ENCODE peak calls at places on chromosomes 13 and 19, in seven cellular contexts. Y is IMR-90; Z is effector memory CD4-positive, alpha-beta T cell; P is heart left ventricle; S is Peyer's patch; I is H9; J is adrenal gland. K is an unnamed sample. For H3K4me1, the result is how much of the 10 kb centered on the place peaks cover.

GRCh38 chr13:21988624-21989023 is 317.8 kb downstream of the FGF9 start:
- DNase-seq in Y (no peak), Z (no peak), P (no peak), S (no peak), I (no peak), J (no peak), K (no peak)

GRCh38 chr13:20247403-20247802 is 15.3 kb upstream of the GJB6 start:
- DNase-seq in Y (no peak), Z (no peak), P (no peak), S (no peak), I (no peak), J (no peak), K (no peak)

GRCh38 chr19:18839465-18840287 is 7.9 kb downstream of the UPF1 start:
- DNase-seq in Y (no peak), Z (no peak), P (no peak), S (no peak), I (no peak), J (no peak), K (no peak)

GRCh38 chr13:49759503-49759902 is 33.0 kb downstream of the KPNA3 start:
- DNase-seq in Y (no peak), Z (no peak), P (no peak), S (no peak), I (no peak), J (no peak), K (no peak)

GRCh38 chr19:47619763-47620162 is 10.8 kb downstream of the BICRA start:
- DNase-seq in Y (peak), Z (no peak), P (no peak), S (peak), I (peak), J (no peak), K (no peak)

GRCh38 chr13:87779451-87779850 is 108.3 kb downstream of the SLITRK5 start:
- DNase-seq in Y (no peak), Z (no peak), P (no peak), S (no peak), I (no peak), J (no peak), K (no peak)

GRCh38 chr13:33487575-33488243 is 202.2 kb upstream of the STARD13 start:
- DNase-seq in Y (peak), Z (no peak), P (no peak), S (no peak), I (peak), J (no peak), K (peak)

GRCh38 chr19:19120308-19121156 is 17.7 kb downstream of the TMEM161A start:
- DNase-seq in Y (peak), Z (no peak), P (no peak), S (peak), I (peak), J (peak), K (no peak)

GRCh38 chr19:54435551-54436016 is 13.4 kb upstream of the LENG8 start:
- DNase-seq in Y (no peak), Z (no peak), P (no peak), S (no peak), I (no peak), J (no peak), K (no peak)

GRCh38 chr19:16649734-16650133 is 10.2 kb downstream of the SMIM7 start:
- DNase-seq in Y (no peak), Z (no peak), P (no peak), S (no peak), I (no peak), J (no peak), K (no peak)

GRCh38 chr19:17337675-17338439 is 504 bp downstream of the GTPBP3 start:
- DNase-seq in Y (no peak), Z (no peak), P (no peak), S (no peak), I (no peak), J (no peak), K (peak)

GRCh38 chr13:32311188-32311897 is 3.8 kb downstream of the ZAR1L start:
- DNase-seq in Y (no peak), Z (no peak), P (no peak), S (no peak), I (peak), J (no peak), K (no peak)

GRCh38 chr13:48631441-48631840 is 22.3 kb upstream of the CYSLTR2 start:
- DNase-seq in Y (no peak), Z (no peak), P (no peak), S (no peak), I (no peak), J (no peak), K (peak)

GRCh38 chr19:22617614-22618325 is 16.4 kb upstream of the ZNF492 start:
- DNase-seq in Y (no peak), Z (no peak), P (peak), S (no peak), I (no peak), J (peak), K (no peak)

GRCh38 chr19:48793271-48793670 is 17.6 kb downstream of the BCAT2 start:
- DNase-seq in Y (no peak), Z (no peak), P (no peak), S (no peak), I (no peak), J (no peak), K (no peak)

GRCh38 chr13:72850959-72851677 is 69.2 kb downstream of the PIBF1 start:
- DNase-seq in Y (no peak), Z (no peak), P (no peak), S (peak), I (peak), J (no peak), K (no peak)

GRCh38 chr13:31209172-31209818 is 9.5 kb downstream of the B3GLCT start:
- DNase-seq in Y (peak), Z (peak), P (peak), S (no peak), I (peak), J (no peak), K (no peak)

GRCh38 chr19:50823389-50824042 is at the start of gene KLK1:
- DNase-seq in Y (no peak), Z (no peak), P (no peak), S (peak), I (no peak), J (no peak), K (no peak)

GRCh38 chr13:38418286-38418685 is 68.6 kb downstream of the UFM1 start:
- DNase-seq in Y (no peak), Z (no peak), P (no peak), S (no peak), I (no peak), J (no peak), K (peak)

GRCh38 chr19:46984077-46985010 is 35.3 kb upstream of the NPAS1 start:
- DNase-seq in Y (peak), Z (no peak), P (no peak), S (no peak), I (no peak), J (peak), K (peak)

GRCh38 chr13:109381546-109382180 is 404.7 kb downstream of the IRS2 start:
- DNase-seq in Y (peak), Z (no peak), P (no peak), S (no peak), I (no peak), J (no peak), K (peak)

GRCh38 chr13:46964789-46965527 is 68.1 kb upstream of the HTR2A start:
- DNase-seq in Y (peak), Z (no peak), P (no peak), S (no peak), I (no peak), J (no peak), K (peak)

GRCh38 chr13:100491164-100491847 is 97.3 kb downstream of the GGACT start:
- DNase-seq in Y (peak), Z (no peak), P (peak), S (no peak), I (no peak), J (peak), K (peak)

GRCh38 chr13:23617551-23618014 is 47.4 kb downstream of the TNFRSF19 start:
- DNase-seq in Y (peak), Z (no peak), P (no peak), S (no peak), I (no peak), J (no peak), K (peak)

GRCh38 chr13:110283661-110284516 is 23.1 kb downstream of the COL4A1 start:
- DNase-seq in Y (peak), Z (no peak), P (no peak), S (peak), I (no peak), J (no peak), K (no peak)

GRCh38 chr19:32483574-32483973 is 78.0 kb downstream of the DPY19L3 start:
- DNase-seq in Y (no peak), Z (no peak), P (no peak), S (no peak), I (no peak), J (no peak), K (no peak)

GRCh38 chr19:41930926-41931592 is 2.8 kb upstream of the ERFL start:
- DNase-seq in Y (no peak), Z (no peak), P (no peak), S (no peak), I (peak), J (no peak), K (peak)
- H3K4me1 ChIP-seq in Y (under half), Z (under half), P (under half), S (under half), I (under half), J (under half), K (under half)

GRCh38 chr19:40503300-40503699 is 36.5 kb downstream of the SPTBN4 start:
- DNase-seq in Y (no peak), Z (no peak), P (no peak), S (no peak), I (peak), J (no peak), K (no peak)
- H3K4me1 ChIP-seq in Y (under half), Z (under half), P (under half), S (under half), I (under half), J (under half), K (under half)

DNA sequence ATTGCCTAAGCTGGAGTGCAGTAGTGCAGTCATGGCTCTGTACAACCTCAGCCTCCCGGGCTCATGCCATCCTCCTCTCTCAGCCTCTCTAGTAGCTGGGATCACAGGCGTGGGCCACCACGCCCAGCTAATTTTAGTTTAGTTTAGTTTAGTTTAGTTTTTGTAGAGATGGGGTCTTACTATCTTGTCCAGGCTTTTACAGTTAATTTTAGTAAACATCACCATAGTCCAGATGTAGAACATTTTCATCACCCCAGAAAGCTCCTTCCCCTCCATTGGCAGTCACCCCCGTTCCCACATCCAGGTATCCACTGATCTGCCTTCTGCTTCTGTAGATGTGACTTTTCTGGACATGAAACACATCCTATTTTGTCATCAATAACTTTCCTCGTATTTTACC is 41.1 kb downstream of the DNM2 start:
- DNase-seq in Y (no peak), Z (no peak), P (no peak), S (no peak), I (no peak), J (no peak), K (no peak)
- H3K4me1 ChIP-seq in Y (under half), Z (half or more), P (under half), S (under half), I (under half), J (under half), K (under half)

DNA sequence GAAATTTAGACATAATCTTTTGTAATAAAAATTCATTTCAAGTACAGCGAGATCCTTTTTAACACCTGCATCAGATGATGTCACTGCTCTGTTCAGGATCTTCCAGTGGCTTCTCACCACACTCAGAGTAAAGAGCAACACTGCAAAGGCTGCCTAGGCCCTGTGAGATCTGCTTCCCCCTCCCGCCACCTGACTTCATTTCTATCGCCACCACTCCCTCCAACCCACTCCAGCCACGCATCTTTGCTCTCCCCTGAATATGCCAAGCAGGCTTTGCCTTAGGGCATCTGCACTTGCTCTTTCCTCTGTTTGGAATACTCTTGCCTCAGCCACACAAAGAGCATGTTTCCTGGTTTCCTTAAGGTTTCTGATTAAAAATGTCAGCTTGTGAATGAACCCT is 58.3 kb downstream of the MBNL2 start:
- DNase-seq in Y (no peak), Z (no peak), P (no peak), S (no peak), I (no peak), J (no peak), K (peak)
- H3K4me1 ChIP-seq in Y (under half), Z (under half), P (under half), S (under half), I (under half), J (half or more), K (half or more)

DNA sequence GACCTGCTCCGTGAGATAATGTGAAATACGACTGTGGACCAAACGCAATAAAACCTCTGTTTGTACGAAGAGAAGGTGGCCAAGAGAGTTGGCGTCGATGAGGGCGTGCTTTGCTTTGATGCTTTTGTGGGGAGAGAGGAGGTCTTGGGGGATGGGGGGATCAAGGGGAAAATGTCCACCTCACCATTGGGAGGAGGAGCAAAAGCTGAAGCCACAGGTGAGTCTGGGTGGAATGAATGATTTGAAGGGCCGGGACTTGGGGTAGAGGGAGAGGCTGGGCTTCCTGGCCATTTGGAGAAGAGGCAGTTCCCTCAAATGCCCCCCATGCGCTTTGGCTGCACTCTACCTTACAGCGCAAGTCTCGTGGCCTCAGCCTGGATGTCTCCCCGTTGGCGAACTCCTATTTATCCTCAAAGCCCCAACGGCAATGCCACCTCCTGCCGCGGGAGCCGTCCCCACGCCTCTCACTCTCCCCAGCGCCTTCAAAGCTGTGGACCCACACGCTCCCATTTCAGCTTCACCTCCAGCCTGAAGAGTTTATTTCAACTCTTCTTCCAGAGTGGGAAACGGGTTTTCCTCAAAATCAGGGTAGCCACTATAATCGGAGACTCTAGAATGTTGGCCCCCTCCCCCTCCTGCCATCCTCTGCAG is 787 bp upstream of the ABCA7 start:
- DNase-seq in Y (peak), Z (no peak), P (no peak), S (no peak), I (peak), J (no peak), K (peak)
- H3K4me1 ChIP-seq in Y (under half), Z (under half), P (under half), S (under half), I (under half), J (under half), K (under half)

GRCh38 chr19:33552928-33553279 is 31.3 kb upstream of the PEPD start:
- DNase-seq in Y (no peak), Z (no peak), P (no peak), S (no peak), I (no peak), J (no peak), K (no peak)
- H3K4me1 ChIP-seq in Y (under half), Z (under half), P (under half), S (under half), I (under half), J (under half), K (under half)

DNA sequence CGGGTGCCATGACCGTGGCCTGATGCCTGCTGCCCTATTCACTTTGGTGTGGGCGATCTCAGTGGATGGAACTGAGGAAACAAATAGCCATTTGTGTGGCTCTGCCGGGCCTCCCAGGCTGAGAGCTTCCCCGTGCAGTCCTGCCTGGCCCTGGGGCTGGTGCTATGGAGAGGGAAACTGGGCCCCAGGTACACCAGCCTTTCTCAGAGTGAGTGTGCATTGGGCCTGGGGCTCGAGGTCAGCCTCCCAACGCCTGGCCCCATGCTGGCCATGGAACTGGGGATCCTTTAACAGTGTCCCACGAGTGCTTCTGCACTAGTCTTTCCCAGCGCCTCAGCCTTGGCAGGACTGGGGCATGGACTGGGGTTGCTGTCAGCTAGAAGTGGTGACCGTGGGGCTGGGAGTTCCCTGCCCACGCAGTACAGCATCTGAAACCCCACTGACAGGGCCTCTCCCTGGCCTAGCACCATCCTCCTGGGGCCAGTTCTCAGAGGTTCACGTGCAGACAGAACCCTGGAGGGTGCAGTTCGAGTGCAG is 10.5 kb downstream of the PLEKHF1 start:
- DNase-seq in Y (no peak), Z (no peak), P (no peak), S (peak), I (no peak), J (no peak), K (no peak)
- H3K4me1 ChIP-seq in Y (under half), Z (half or more), P (under half), S (half or more), I (under half), J (under half), K (half or more)

GRCh38 chr19:29681422-29682235 is 16.4 kb downstream of the PLEKHF1 start:
- DNase-seq in Y (no peak), Z (no peak), P (no peak), S (no peak), I (no peak), J (no peak), K (peak)
- H3K4me1 ChIP-seq in Y (under half), Z (half or more), P (under half), S (under half), I (under half), J (under half), K (half or more)

GRCh38 chr13:79871594-79871993 is 390.6 kb downstream of the NDFIP2 start:
- DNase-seq in Y (no peak), Z (no peak), P (no peak), S (no peak), I (no peak), J (no peak), K (no peak)
- H3K4me1 ChIP-seq in Y (under half), Z (under half), P (under half), S (under half), I (under half), J (under half), K (under half)

GRCh38 chr13:51154029-51154555 is 43.0 kb upstream of the C13orf42 start:
- DNase-seq in Y (peak), Z (no peak), P (no peak), S (no peak), I (no peak), J (peak), K (peak)
- H3K4me1 ChIP-seq in Y (under half), Z (under half), P (under half), S (under half), I (under half), J (under half), K (under half)

K was measured in adipocyte.